ENCODE peak calls at places on chromosome 17, in four cellular contexts. U is hepatocyte, H is OCI-LY7, D is GM23338. B is an unnamed sample. For H3K79me2, the result is how much of the 10 kb centered on the place peaks cover.

GRCh38 chr17:8105957-8106398 is 12.3 kb downstream of the ALOXE3 start:
- DNase-seq in D (no peak), U (no peak), H (peak), B (no peak)

GRCh38 chr17:8103549-8103948 is 14.8 kb downstream of the ALOXE3 start:
- DNase-seq in H (no peak), D (no peak), U (no peak), B (no peak)

GRCh38 chr17:29048440-29049360 is 5.8 kb downstream of the PIPOX start:
- DNase-seq in D (peak), H (no peak), U (peak), B (peak)

GRCh38 chr17:47810200-47810821 is 11.3 kb downstream of the OSBPL7 start:
- DNase-seq in U (peak), H (no peak), D (peak), B (no peak)

GRCh38 chr17:10729334-10730193 is at the start of gene TMEM220:
- DNase-seq in H (no peak), U (peak), D (peak), B (peak)

GRCh38 chr17:7888184-7888920 is at the start of gene CHD3:
- DNase-seq in D (peak), H (no peak), U (peak), B (peak)

GRCh38 chr17:12737740-12738469 is 51.4 kb upstream of the ARHGAP44 start:
- DNase-seq in D (no peak), U (no peak), H (no peak), B (peak)

GRCh38 chr17:36945160-36945559 is 3.6 kb upstream of the AATF start:
- DNase-seq in U (no peak), H (no peak), D (no peak), B (no peak)

GRCh38 chr17:11548398-11548797 is 49.9 kb upstream of the DNAH9 start:
- DNase-seq in U (no peak), H (no peak), D (no peak), B (no peak)

GRCh38 chr17:48561894-48562810 is 16.0 kb downstream of the HOXB4 start:
- DNase-seq in D (no peak), H (no peak), U (no peak), B (no peak)

GRCh38 chr17:8397636-8398035 is at the start of gene RNF222:
- DNase-seq in U (no peak), H (no peak), D (no peak), B (no peak)

GRCh38 chr17:75151893-75152292 is 2.4 kb downstream of the JPT1 start:
- DNase-seq in D (peak), U (no peak), H (peak), B (no peak)

GRCh38 chr17:41689497-41690299 is 1.0 kb downstream of the EIF1 start:
- DNase-seq in D (peak), U (peak), H (peak), B (peak)

GRCh38 chr17:72388765-72389473 is 268.1 kb downstream of the SOX9 start:
- DNase-seq in H (peak), U (no peak), D (no peak), B (no peak)

GRCh38 chr17:32192379-32192778 is 50.1 kb downstream of the RHOT1 start:
- DNase-seq in U (no peak), H (no peak), D (no peak), B (no peak)

GRCh38 chr17:32185875-32186274 is 43.6 kb downstream of the RHOT1 start:
- DNase-seq in D (no peak), U (no peak), H (no peak), B (no peak)

GRCh38 chr17:32191306-32191705 is 49.0 kb downstream of the RHOT1 start:
- DNase-seq in D (no peak), H (no peak), U (no peak), B (no peak)

GRCh38 chr17:32189343-32189742 is 47.0 kb downstream of the RHOT1 start:
- DNase-seq in U (no peak), H (no peak), D (no peak), B (no peak)

DNA sequence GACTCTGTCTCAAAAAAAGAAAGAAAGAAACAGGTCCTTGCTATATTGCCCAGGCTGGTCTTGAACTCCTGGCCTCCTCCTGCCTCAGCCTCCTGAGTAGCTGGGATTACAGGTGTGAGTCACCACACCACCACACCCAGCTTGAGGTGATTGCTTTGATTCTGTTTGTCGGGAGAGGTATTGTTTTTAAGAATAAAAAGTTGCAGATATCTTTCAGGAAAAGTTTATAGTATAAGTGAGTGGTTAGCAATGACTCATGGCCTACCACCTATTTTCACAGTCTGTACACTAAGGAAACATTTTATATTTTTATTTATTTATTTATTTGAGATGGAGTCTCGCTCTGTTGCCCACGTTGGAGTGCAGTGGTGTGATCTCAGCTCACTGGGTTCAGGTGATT is 45.0 kb downstream of the RHOT1 start:
- DNase-seq in H (no peak), D (no peak), U (no peak), B (no peak)
- H3K79me2 ChIP-seq in H (under half), D (under half), U (under half), B (under half)

DNA sequence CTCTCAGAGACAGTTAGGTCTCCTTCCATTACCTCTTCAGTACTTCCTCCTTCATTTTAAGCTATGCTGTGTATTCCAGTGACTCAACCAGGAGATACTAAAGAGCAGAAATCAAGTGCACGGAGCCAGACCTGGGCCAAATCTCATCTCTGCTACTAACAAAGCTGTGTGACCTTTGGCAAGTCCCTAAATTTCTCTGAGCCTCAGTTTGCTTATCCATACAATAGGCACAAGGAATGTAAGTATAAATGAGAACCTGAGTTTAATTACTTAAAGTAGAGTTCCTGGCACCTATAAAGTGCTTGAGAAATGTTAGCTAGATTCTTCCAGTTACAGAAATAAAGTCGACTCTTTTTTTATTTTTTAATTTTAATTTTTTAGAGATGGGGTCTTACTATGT is 8.5 kb downstream of the PECAM1 start:
- DNase-seq in H (no peak), D (no peak), U (no peak), B (no peak)
- TF ChIP-seq EZH2phosphoT487 in H (no peak), D (no peak), U (no peak), B (no peak)

DNA sequence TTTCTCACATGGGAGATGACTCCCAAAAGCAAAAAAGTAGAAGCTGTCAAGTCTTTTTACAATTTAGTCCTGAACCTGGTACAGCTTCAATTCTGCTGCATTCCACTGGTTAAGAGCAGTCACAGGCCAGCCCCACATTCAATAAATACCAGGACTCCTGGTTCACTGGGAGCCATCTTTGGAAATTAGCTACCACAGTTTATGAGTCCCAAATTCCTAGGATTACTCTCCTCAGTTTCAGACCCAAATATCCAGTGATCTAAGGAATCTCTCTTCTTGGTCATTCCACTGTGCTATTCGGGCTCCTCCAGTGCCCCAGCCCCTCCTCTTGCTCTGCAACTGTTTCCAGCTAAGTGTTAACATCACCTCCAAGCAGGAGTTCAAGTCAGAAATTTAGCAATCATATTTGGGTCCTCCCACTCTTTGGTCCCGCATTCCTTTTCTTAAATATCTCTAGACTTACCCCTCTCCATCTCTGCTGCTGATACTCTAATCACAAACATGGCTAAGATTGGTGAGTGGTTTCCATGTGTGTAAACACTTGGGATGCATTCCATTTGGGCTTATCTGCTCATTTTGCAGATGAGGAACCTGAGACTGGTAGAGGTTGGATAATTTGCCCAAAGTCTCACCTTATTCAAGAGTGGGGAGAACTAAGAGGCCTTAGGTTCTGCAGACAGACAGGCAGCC is 9.6 kb upstream of the WIPF2 start:
- DNase-seq in H (no peak), U (no peak), D (no peak), B (no peak)
- H2AFZ ChIP-seq in H (no peak), U (peak), D (peak), B (peak)

DNA sequence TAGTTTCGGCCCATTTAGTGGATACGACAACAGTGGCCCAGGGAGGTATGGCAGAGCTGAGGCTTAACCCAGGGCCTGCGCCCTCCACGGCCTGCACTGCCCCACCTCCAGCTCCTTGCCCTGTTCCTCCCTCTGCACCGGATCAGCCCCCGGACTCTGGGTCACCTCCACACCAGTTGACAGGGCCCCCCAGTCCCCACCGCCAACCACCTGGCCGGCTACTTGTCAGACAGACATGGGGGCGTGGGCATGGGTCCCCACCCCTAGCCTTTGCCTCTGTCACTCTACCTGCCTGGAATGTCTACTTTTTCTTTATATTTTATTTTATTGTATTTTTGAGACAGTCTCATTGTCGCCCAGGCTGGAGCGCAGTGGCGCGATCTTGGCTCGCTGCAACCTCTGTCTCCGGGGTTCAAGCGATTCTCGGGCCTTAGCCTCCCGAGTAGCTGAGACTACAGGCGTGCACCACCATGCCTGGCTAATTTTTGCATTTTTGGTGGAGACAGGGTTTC is 3.0 kb upstream of the ACTG1 start:
- DNase-seq in U (no peak), D (no peak), H (no peak), B (no peak)
- H3K79me2 ChIP-seq in U (half or more), D (under half), H (under half), B (under half)

DNA sequence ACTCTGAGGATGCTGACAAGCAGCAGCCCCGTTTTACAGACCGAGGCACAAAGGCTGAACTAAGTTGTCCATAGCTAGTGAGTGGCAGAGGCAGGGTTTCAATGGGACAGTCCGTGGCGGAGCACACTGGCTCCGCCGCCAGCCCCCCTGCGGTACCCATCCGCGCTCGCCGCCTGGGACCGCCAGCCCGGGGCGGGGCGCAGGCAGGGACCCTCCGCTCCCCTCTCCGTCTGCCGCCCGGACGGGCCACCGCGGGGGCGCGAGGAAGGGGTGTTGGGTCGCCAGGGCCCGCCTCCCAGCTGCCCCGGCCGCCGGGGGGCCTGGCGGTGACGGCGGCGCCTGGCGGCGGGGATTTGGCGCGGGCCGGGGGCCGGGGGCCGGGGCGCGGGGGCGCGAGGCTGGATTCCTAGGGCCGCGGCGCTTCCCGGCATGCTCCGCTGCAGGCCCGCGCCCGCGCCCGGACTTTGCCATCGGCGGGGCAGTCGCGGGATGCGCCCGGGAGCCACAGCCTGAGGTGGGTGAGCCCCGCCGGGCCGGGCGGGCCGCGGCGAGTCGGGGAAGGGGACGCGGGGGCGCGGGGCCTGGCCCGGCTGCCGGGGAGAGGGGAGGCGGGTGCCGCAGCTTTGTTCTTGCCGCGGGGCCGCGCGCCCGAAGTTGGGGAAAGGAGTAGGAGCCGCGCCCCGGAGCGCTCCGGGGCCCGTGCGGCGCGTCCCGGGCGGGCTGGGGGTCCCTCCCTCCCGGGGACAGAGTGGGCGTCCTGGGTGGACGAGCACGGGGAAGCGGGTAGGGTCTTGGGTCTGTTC is at the start of gene TMEM98:
- DNase-seq in H (no peak), D (peak), U (peak), B (peak)
- TF ChIP-seq EZH2phosphoT487 in H (no peak), D (no peak), U (no peak), B (no peak)

GRCh38 chr17:54867634-54868033 is 33.0 kb upstream of the TOM1L1 start:
- DNase-seq in H (no peak), D (no peak), U (no peak), B (no peak)

GRCh38 chr17:54864636-54865420 is 35.8 kb upstream of the TOM1L1 start:
- DNase-seq in D (no peak), H (no peak), U (no peak), B (no peak)

GRCh38 chr17:54860617-54861468 is 39.8 kb upstream of the TOM1L1 start:
- DNase-seq in D (no peak), H (no peak), U (peak), B (no peak)

GRCh38 chr17:54861469-54861983 is 39.1 kb upstream of the TOM1L1 start:
- DNase-seq in H (no peak), D (no peak), U (no peak), B (no peak)

GRCh38 chr17:54864070-54864469 is 36.6 kb upstream of the TOM1L1 start:
- DNase-seq in D (no peak), U (no peak), H (no peak), B (no peak)
- H2AFZ ChIP-seq in D (no peak), U (no peak), H (no peak), B (no peak)

DNA sequence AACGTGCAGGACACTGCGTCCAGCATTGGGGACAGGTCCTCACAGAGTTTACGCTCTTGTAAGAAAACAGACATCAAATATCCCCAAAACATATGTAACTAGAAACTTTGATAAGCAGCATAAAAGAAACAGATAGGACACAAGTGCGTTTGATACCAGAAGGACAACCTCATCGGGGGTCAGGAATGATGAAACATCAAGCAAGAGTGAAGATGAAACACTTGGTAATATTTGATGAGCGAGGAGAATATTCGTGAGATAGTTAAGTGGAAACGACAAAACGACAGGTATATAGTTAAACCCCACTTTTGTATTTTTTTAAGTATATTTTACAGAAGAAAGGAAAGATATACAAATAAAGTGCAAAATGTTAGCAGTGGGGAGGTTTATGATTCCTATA is 55.9 kb downstream of the NXN start:
- DNase-seq in U (no peak), D (no peak), H (no peak), B (no peak)
- H3K79me2 ChIP-seq in U (half or more), D (half or more), H (under half), B (half or more)

GRCh38 chr17:35519442-35519841 is 18.0 kb downstream of the SLFN12L start:
- DNase-seq in D (no peak), U (peak), H (no peak), B (no peak)
- TF ChIP-seq EZH2phosphoT487 in D (no peak), U (no peak), H (no peak), B (no peak)

DNA sequence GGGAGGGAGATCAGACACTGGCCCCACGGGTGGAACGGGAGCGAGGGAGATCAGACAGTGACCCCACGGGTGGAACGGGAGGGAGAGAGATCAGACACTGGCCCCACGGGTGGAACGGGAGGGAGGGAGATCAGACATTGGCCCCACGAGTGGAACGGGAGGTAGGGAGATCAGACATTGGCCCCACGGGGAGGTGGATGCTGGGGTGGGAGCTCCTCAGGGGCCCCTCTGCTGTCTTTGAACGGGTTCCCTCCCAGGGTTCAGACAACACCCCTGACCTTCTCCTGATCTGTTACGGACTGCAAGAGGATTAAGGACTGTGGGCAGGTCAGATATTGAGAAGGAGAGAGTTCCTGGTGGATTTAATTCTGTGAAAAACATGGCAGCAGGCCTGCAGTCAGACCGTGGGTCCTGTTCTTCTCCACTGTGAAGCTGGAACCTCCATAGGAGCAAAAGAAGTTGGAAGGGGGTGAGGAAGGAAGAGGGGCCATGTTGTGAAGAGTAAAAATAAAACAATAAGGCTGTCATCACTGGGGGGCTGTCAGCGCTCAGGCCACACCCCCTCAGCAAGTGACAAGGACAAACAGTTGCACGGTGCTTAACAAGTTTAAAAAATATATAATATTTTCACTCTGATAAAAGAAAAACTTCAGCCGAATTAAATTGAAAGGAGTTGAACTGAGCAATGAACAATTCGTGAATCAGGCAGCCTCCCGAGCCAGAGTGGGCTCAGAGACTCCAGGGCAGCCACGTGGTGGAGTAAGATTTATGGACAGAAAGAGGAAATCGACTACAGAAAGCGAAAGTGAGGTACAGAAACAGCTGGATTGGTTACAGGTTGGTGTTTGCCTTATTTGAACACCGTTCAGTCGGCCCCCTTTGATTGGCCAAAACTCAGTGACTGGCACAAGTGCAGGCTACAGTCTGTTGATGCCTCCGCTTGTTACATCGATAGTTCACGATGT is 348.7 kb upstream of the TNRC6C start:
- DNase-seq in H (peak), U (no peak), D (no peak), B (no peak)
- H2AFZ ChIP-seq in H (peak), U (no peak), D (no peak), B (no peak)

GRCh38 chr17:81557276-81558114 is 5.3 kb upstream of the FAAP100 start:
- DNase-seq in H (no peak), U (no peak), D (no peak), B (no peak)

GRCh38 chr17:81561494-81561885 is 9.3 kb upstream of the FAAP100 start:
- DNase-seq in H (no peak), U (no peak), D (no peak), B (no peak)

GRCh38 chr17:81558115-81558468 is 5.9 kb upstream of the FAAP100 start:
- DNase-seq in D (no peak), H (no peak), U (no peak), B (no peak)

GRCh38 chr17:81556863-81557262 is 4.7 kb upstream of the FAAP100 start:
- DNase-seq in U (no peak), H (no peak), D (no peak), B (no peak)

GRCh38 chr17:81558941-81559806 is 7.0 kb upstream of the FAAP100 start:
- DNase-seq in D (peak), U (no peak), H (no peak), B (peak)
- H3K79me2 ChIP-seq in D (under half), U (under half), H (under half), B (under half)

B was measured in neural progenitor cell.